ENCODE peak calls at places on chromosomes 4 and X, in five cellular contexts. V is spleen, Z is AG10803, R is thoracic aorta, T is fibroblast of mammary gland. Y is an unnamed sample.

GRCh38 chrX:10507876-10508275 is 112.5 kb downstream of the MID1 start:
- DNase-seq in V (no peak), Z (no peak), R (no peak), T (no peak), Y (peak)

GRCh38 chrX:111119341-111119740 is 23.4 kb downstream of the PAK3 start:
- DNase-seq in V (no peak), Z (no peak), R (no peak), T (no peak), Y (no peak)

GRCh38 chr4:37549003-37549402 is 137.2 kb downstream of the RELL1 start:
- DNase-seq in V (no peak), Z (peak), R (no peak), T (peak), Y (no peak)

GRCh38 chr4:70838400-70838971 is 1.2 kb downstream of the GRSF1 start:
- DNase-seq in V (no peak), Z (peak), R (no peak), T (peak), Y (peak)

GRCh38 chr4:31518796-31519250 is 798.7 kb downstream of the PCDH7 start:
- DNase-seq in V (no peak), Z (peak), R (no peak), T (peak), Y (peak)

GRCh38 chr4:11228575-11228974 is 200.1 kb downstream of the HS3ST1 start:
- DNase-seq in V (no peak), Z (no peak), R (no peak), T (no peak), Y (no peak)

GRCh38 chrX:38151426-38151825 is 69.2 kb downstream of the SRPX start:
- DNase-seq in V (no peak), Z (peak), R (no peak), T (no peak), Y (no peak)

GRCh38 chr4:158314756-158315487 is 104.6 kb downstream of the TMEM144 start:
- DNase-seq in V (no peak), Z (peak), R (no peak), T (peak), Y (peak)

GRCh38 chr4:156638332-156638731 is 333.3 kb downstream of the PDGFC start:
- DNase-seq in V (no peak), Z (peak), R (no peak), T (peak), Y (peak)

GRCh38 chr4:82629238-82630000 is 67.6 kb upstream of the TMEM150C start:
- DNase-seq in V (no peak), Z (peak), R (no peak), T (peak), Y (no peak)

GRCh38 chr4:111450867-111451266 is 694.4 kb upstream of the FAM241A start:
- DNase-seq in V (no peak), Z (no peak), R (no peak), T (peak), Y (no peak)

GRCh38 chrX:114626323-114626722 is 42.4 kb downstream of the HTR2C start:
- DNase-seq in V (no peak), Z (peak), R (no peak), T (peak), Y (peak)

GRCh38 chrX:47831788-47832187 is 4.9 kb upstream of the ZNF81 start:
- DNase-seq in V (peak), Z (peak), R (no peak), T (peak), Y (no peak)

GRCh38 chr4:53694666-53695065 is 103.4 kb upstream of the LNX1 start:
- DNase-seq in V (no peak), Z (no peak), R (no peak), T (no peak), Y (no peak)

GRCh38 chr4:36280555-36280954 is 861 bp upstream of the DTHD1 start:
- DNase-seq in V (no peak), Z (no peak), R (no peak), T (no peak), Y (no peak)

GRCh38 chr4:123804171-123804721 is 407.7 kb downstream of the SPRY1 start:
- DNase-seq in V (no peak), Z (no peak), R (no peak), T (no peak), Y (no peak)

GRCh38 chr4:79947386-79947785 is 125.6 kb downstream of the ANTXR2 start:
- DNase-seq in V (no peak), Z (no peak), R (no peak), T (no peak), Y (no peak)

GRCh38 chr4:116923389-116923788 is 162.0 kb downstream of the TRAM1L1 start:
- DNase-seq in V (no peak), Z (no peak), R (no peak), T (no peak), Y (no peak)

GRCh38 chr4:76011700-76012387 is 4.5 kb upstream of the CXCL9 start:
- DNase-seq in V (no peak), Z (peak), R (no peak), T (peak), Y (peak)

GRCh38 chrX:29225670-29226069 is 638.4 kb downstream of the IL1RAPL1 start:
- DNase-seq in V (no peak), Z (no peak), R (no peak), T (no peak), Y (no peak)

GRCh38 chrX:19852014-19853005 is 35.1 kb downstream of the SH3KBP1 start:
- DNase-seq in V (no peak), Z (peak), R (no peak), T (peak), Y (no peak)

GRCh38 chr4:165965503-165965902 is 92.5 kb downstream of the TLL1 start:
- DNase-seq in V (no peak), Z (no peak), R (no peak), T (peak), Y (no peak)

DNA sequence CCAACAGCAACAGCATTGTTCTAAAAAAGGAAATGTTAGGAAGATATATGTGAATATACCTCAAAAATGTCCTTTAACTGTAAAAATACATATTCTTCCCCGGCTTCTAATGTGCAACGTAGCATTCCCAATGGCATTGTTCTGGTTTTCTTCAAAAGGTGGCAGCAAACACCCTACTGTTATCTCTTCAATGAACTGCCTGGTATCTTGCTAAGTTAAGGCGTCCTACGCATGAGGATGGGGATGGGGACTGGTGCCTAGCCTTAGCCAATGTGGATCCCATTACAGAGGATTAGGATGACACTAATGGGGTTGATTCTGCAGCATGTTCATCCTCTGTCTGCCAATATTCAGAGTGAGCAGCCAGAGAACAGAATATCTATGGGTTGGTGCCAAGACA is 334.9 kb upstream of the ADGRL3 start:
- DNase-seq in V (no peak), Z (no peak), R (no peak), T (no peak), Y (no peak)
- TF ChIP-seq CTCF in V (no peak), Z (no peak), R (no peak), T (no peak), Y (no peak)

DNA sequence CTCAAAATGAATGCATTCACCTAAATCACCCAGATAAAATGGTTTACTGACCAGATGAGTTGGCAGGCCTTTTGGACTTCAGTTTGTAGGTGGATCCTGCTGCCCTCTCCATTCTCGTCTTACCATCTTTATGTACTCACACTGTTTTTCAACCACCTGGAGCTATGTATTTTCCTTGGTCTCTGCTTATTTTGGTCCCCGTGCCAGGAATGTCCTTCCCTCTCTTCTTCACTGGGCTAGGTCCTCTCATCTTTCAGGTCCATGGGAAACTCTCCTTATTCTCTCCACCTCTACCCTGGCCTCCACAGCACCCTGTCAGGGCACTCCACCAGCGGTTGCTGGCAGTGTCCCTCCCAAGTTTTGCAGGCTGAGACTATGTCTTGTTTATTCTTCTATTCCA is 2.6 kb downstream of the GPRIN3 start:
- DNase-seq in V (no peak), Z (no peak), R (no peak), T (no peak), Y (no peak)
- H3K4me3 ChIP-seq in V (peak), Z (no peak), R (peak), T (no peak), Y (no peak)

DNA sequence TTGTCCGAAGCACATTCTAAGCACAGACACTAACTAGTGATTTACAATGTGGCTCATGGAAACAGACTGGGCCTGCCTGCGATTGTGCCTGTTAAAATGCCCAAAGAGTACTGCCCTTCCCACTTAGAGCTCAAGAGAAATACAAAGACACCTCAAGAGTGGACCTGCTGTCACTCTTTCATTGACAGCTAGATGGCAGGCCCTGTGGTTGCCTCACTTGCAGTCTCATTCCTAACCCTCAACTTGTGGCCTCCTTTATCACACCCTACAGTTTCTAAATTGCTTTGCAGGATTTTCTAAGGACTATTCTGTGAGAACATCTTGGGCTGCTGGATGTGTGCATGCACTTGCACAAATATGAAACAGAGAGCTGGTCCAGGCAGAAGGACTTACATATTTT is 331.0 kb upstream of the EMCN start:
- DNase-seq in V (no peak), Z (no peak), R (no peak), T (no peak), Y (no peak)
- TF ChIP-seq CTCF in V (peak), Z (no peak), R (no peak), T (no peak), Y (no peak)

DNA sequence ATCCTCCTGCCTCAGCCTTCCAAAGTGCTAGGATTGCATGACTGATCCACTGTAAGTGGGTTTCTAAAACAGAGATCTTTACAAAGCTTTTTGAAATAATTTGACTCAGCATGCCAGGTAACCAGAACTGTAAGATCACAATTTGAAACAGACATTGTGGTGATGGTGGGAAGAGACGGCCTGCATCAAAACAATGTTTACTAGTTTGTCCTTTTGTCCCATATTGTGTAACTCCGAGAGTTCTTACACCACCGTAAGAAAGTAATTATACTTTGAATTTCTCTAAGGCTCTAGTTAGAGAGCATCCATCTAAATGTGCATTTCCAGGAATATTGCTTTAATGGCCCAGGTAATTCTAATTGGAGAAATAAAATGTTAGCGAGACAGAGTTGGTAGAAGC is 594 bp upstream of the ARHGAP24 start:
- DNase-seq in V (no peak), Z (peak), R (no peak), T (peak), Y (no peak)
- H3K4me3 ChIP-seq in V (peak), Z (peak), R (peak), T (peak), Y (peak)

DNA sequence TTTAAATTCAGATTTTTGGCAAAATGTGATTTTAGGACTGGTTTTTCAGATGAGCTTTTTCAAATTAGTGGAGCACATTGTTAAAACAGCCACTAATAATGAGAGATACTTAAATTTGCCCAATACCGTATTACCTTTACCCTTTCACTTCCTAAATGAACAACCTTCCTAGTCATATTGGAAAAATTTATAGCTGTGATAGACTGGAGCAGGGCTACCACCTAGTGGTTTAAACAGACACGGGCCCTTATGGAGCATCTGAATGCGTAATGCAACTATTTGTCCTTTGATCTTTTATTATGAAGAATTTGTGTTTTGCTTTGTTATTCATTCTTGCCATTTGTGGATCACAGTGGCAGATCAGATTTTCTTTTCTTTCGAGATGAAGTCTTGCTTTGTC is 72.7 kb downstream of the KDM6A start:
- DNase-seq in V (no peak), Z (no peak), R (no peak), T (no peak), Y (no peak)
- TF ChIP-seq CTCF in V (no peak), Z (no peak), R (no peak), T (peak), Y (no peak)

DNA sequence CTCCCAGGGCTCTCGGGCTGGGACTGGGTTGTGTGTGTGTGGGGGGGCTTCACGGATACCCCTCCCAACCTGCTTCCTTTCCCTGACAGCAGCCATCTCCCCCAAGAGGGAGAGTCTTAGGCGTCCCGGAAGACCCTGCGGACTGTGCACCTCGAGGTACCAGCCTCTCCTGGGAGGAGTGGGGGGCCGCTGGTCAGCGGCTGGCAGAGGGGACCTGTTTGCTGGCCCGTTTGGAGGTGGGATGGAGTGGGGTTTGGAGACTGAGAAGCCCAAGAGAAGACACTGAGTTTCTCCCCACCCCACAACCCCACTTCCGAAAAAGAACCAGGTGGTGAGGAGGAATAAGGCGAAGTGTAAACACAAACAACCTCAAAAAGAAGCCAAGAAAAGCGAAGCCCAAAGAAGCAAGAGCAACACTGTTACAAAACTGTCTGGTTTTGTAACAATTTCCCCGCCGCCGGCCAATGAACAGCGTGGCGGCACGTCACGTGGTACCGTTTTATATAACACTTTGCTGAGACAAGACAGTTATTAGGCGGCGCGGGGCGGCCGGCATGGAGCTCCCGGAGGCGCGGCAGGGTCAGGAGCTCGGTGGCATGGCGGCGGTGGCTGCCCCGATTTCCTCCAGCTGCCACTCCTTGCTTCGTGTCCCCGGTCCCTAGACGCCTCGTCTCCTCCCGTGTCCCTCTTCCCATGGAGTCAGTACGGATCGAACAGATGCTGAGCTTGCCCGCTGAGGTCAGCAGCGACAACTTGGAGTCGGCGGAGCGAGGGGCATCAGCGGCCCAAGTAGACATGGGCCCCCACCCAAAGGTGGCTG is at the start of gene LONRF3:
- DNase-seq in V (peak), Z (peak), R (peak), T (peak), Y (peak)
- H3K4me3 ChIP-seq in V (peak), Z (no peak), R (peak), T (peak), Y (no peak)

DNA sequence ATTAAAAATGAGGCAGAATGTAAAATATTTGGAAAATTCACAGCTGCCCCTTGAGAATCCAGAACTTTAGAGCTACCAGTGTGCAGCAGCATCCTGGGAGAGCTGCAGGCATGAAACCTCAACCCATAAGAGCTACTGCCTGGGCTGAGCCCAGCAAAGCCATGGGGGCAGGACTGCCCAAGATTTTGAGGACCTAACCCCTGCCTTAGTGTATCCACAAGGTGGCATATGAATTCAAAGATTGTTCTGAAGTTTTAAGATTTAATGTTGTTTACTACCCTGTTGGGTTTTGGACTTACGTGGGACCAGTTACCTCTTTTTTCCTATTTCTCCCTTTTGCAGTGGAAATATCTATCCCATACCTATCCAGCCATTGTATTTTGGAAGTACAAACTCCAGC is 26.4 kb downstream of the CASP6 start:
- DNase-seq in V (no peak), Z (no peak), R (no peak), T (no peak), Y (no peak)
- TF ChIP-seq CTCF in V (no peak), Z (no peak), R (no peak), T (no peak), Y (no peak)

GRCh38 chr4:25862411-25863346 is at the start of gene SEL1L3:
- DNase-seq in V (peak), Z (no peak), R (no peak), T (no peak), Y (no peak)

GRCh38 chr4:25860586-25861421 is 2.0 kb downstream of the SEL1L3 start:
- DNase-seq in V (peak), Z (no peak), R (no peak), T (no peak), Y (no peak)

GRCh38 chr4:25861422-25861926 is 1.3 kb downstream of the SEL1L3 start:
- DNase-seq in V (no peak), Z (no peak), R (no peak), T (peak), Y (no peak)

GRCh38 chr4:25863347-25863784 is 578 bp upstream of the SEL1L3 start:
- DNase-seq in V (peak), Z (no peak), R (no peak), T (no peak), Y (no peak)

GRCh38 chr4:25861951-25862410 is 807 bp downstream of the SEL1L3 start:
- DNase-seq in V (no peak), Z (peak), R (no peak), T (peak), Y (peak)
- H3K4me3 ChIP-seq in V (peak), Z (peak), R (peak), T (peak), Y (peak)

DNA sequence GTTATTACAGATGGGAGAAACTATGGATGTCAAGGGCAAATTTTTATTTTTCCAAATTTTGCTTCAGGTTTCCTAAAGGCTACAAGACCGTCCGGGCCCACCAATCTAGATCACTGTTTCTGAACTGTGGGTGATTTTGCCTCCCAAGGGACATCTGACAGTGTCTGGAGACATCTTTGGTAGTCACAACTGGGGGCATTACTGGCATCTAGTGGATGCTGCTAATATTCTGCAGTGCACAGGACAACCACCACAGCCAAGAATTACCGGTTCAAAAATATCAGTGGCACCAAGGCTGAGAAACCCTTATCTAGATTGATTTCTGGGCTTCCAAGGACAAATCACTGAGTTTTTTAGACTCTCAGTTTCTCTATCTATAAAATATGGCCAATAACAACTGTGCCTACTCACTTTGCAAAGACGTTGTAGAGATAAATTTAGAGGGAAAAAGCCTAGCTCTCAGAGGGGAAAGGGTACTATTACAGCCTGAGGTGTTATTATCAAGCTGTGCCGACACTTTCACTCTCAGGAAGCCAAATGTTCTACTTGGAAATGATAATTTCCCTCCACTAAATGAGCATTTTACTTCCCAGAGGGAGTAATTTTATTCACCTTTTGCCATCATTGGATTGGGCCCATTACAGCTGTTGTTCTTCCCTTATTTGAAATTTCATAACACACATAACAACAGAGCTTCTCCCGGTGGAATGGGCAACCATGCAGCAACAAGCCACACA is 442.1 kb downstream of the CENPC start:
- DNase-seq in V (no peak), Z (no peak), R (no peak), T (no peak), Y (no peak)
- TF ChIP-seq CTCF in V (no peak), Z (no peak), R (no peak), T (no peak), Y (no peak)